ENCODE peak calls at places on chromosomes 7 and 10, in six cellular contexts. S, P, A, E, J and F are unnamed samples.

GRCh38 chr7:518630-519428 is 817 bp downstream of the PDGFA start:
- DNase-seq in A (peak), J (no peak), P (peak), S (peak), E (peak), F (peak)

GRCh38 chr7:116683786-116684185 is 11.8 kb downstream of the MET start:
- DNase-seq in P (no peak), J (no peak), S (no peak), A (peak), E (no peak), F (no peak)

GRCh38 chr10:68792115-68792514 is 35.2 kb upstream of the STOX1 start:
- DNase-seq in S (no peak), E (no peak), A (no peak), P (no peak), J (no peak), F (no peak)

GRCh38 chr10:125633517-125633999 is 49.4 kb downstream of the TEX36 start:
- DNase-seq in P (no peak), E (no peak), A (no peak), S (no peak), J (no peak), F (no peak)

GRCh38 chr7:95190515-95190914 is 133.8 kb downstream of the PON1 start:
- DNase-seq in A (no peak), S (no peak), P (no peak), E (no peak), J (no peak), F (no peak)

GRCh38 chr7:158103378-158103777 is 484.2 kb downstream of the PTPRN2 start:
- DNase-seq in A (no peak), P (no peak), S (no peak), J (no peak), E (no peak), F (no peak)

GRCh38 chr7:22713463-22713862 is 13.5 kb upstream of the IL6 start:
- DNase-seq in P (no peak), S (no peak), E (no peak), A (no peak), J (no peak), F (no peak)

GRCh38 chr10:98417973-98418372 is 3.0 kb upstream of the PYROXD2 start:
- DNase-seq in J (no peak), E (no peak), S (no peak), A (no peak), P (no peak), F (no peak)

GRCh38 chr10:43204394-43204942 is 62.4 kb downstream of the RASGEF1A start:
- DNase-seq in P (no peak), A (no peak), S (no peak), J (no peak), E (no peak), F (peak)

GRCh38 chr7:137771273-137771672 is 75.5 kb downstream of the DGKI start:
- DNase-seq in E (no peak), A (no peak), S (no peak), P (no peak), J (no peak), F (no peak)

GRCh38 chr7:37920619-37921339 is at the start of gene EPDR1:
- DNase-seq in E (peak), P (peak), S (peak), A (peak), J (no peak), F (peak)

GRCh38 chr10:79241990-79242619 is 105.2 kb upstream of the PPIF start:
- DNase-seq in A (peak), P (peak), J (peak), E (peak), S (peak), F (no peak)

GRCh38 chr10:133327651-133328357 is 8.9 kb downstream of the CALY start:
- DNase-seq in S (no peak), J (no peak), A (no peak), P (no peak), E (no peak), F (no peak)

GRCh38 chr10:133325761-133326463 is 10.8 kb downstream of the CALY start:
- DNase-seq in J (no peak), S (no peak), P (peak), E (no peak), A (no peak), F (no peak)

GRCh38 chr10:133326745-133327650 is 9.7 kb downstream of the CALY start:
- DNase-seq in P (no peak), S (peak), E (no peak), J (no peak), A (no peak), F (no peak)

GRCh38 chr10:133324857-133325260 is 11.8 kb downstream of the CALY start:
- DNase-seq in E (no peak), A (no peak), P (peak), J (no peak), S (no peak), F (no peak)

DNA sequence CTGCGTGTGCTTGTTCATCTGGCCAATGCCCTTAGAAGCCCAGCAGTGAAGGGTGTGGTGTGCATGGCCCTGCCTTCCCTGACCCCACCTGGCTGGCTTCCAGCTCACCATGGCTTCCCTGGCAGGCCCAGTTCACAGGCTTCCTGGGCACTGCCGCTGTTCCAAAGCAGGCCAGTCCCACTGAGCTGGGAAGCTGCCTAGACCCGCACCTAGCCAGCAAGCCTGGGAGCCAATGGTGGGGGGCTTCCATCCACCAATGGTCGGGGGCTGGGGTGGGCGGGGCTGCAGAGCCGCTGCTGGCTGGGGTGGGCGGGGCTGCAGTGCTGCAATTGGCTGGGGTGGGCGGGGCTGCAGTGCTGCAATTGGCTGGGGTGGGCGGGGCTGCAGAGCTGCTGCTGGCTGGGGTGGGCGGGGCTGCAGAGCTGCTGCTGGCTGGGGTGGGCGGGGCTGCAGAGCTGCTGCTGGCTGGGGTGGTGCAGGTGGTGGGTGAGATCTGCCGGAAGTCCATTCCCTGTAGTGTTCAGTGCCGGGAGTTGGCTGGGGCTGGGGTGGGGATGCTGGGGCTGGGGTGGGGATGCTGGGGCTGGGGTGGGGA is 12.4 kb downstream of the CALY start:
- DNase-seq in S (peak), P (peak), E (peak), A (no peak), J (peak), F (no peak)
- H3K4me3 ChIP-seq in S (no peak), P (peak), E (no peak), A (no peak), J (no peak), F (no peak)

GRCh38 chr10:133325392-133325760 is 11.3 kb downstream of the CALY start:
- DNase-seq in E (no peak), J (no peak), P (peak), A (no peak), S (no peak), F (no peak)
- H3K4me3 ChIP-seq in E (no peak), J (peak), P (peak), A (no peak), S (no peak), F (no peak)

GRCh38 chr7:131552053-131552452 is 4.4 kb downstream of the PODXL start:
- DNase-seq in J (no peak), A (no peak), P (no peak), E (no peak), S (no peak), F (no peak)
- H3K4me3 ChIP-seq in J (no peak), A (no peak), P (no peak), E (no peak), S (no peak), F (no peak)

GRCh38 chr10:46077616-46078268 is 31.7 kb upstream of the MSMB start:
- DNase-seq in P (no peak), A (no peak), J (no peak), S (no peak), E (no peak), F (no peak)

GRCh38 chr10:46074547-46074946 is 28.5 kb upstream of the MSMB start:
- DNase-seq in E (no peak), A (no peak), P (no peak), S (no peak), J (no peak), F (no peak)

GRCh38 chr10:46079831-46080585 is 33.9 kb upstream of the MSMB start:
- DNase-seq in A (no peak), P (no peak), S (no peak), E (no peak), J (no peak), F (no peak)

GRCh38 chr10:46075869-46076268 is 29.8 kb upstream of the MSMB start:
- DNase-seq in P (no peak), A (no peak), E (no peak), J (no peak), S (no peak), F (no peak)

GRCh38 chr10:46077141-46077554 is 31.1 kb upstream of the MSMB start:
- DNase-seq in P (no peak), A (no peak), S (no peak), E (no peak), J (no peak), F (no peak)
- H3K4me3 ChIP-seq in P (no peak), A (no peak), S (no peak), E (no peak), J (peak), F (no peak)

DNA sequence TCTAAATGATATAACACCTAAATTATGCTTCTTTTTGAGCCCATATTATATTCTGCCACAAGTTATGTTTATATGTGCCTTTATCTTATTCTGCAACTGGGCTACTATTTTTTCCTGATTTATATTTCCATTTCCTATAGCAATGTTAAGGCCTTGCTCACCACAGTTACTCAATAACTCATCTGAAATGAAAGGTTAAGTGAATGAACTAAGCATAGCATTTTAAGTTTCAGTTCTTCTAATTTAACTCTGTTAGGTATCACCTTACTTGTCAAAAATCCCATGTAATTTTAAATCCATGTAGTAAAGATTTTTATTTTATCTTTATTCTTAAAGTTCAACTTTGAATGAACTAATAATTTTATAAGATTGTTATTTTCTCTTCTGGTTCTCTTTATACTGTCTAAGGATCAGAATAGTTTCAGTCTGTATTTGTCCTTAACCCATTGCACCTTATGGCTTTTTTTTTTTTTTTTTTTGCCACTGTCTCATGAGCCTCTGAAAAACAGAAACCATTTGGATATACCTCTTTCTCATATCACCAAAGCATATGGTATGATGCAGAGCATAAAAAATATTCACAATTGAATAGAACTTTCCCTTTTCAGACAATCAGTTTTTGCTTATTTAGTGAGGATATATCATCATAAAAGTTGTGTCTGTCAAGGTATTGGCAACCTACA is 301.8 kb upstream of the ZWINT start:
- DNase-seq in E (no peak), P (no peak), J (no peak), A (peak), S (no peak), F (no peak)
- H3K4me3 ChIP-seq in E (no peak), P (no peak), J (no peak), A (no peak), S (no peak), F (no peak)

DNA sequence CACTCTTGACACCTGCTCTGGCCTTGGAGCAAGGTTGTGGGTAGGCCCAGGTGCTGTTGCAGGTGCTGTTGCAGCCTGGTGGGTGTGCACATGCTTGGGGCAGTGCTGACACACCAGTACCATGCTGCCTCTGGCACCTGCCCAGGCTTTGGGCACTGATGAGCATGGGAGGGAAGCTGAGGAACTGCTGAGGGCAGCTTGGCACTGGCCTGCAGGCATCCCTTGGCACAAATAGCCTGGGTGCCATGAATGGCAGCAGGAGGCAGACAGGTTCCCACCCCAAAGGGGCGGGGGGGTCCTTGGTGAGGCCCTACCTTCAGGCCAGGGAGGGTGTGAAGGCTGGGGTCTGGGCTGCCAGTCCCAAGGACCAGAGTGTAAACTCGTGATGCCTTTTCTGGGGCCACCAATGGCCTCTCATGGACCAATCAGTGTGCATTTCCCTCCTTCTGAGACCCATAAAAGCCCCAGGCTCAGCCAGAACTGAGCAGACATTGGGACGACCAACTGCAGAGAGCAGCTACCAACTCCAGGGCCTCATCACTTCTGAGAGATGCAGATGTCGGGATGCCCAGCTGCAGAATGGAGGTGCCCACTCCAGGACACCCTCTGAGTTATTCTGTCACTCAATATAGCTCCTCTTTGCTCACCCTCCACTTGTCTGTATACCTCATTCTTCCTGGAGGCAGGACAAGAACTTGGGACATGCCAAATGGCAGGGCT is 547.4 kb downstream of the ZWINT start:
- DNase-seq in P (no peak), A (no peak), J (no peak), S (no peak), E (no peak), F (no peak)
- H3K4me3 ChIP-seq in P (no peak), A (no peak), J (no peak), S (no peak), E (no peak), F (no peak)

GRCh38 chr10:24965051-24965450 is 12.6 kb upstream of the PRTFDC1 start:
- DNase-seq in J (no peak), E (no peak), S (no peak), A (no peak), P (no peak), F (no peak)

GRCh38 chr10:24969732-24970330 is 17.4 kb upstream of the PRTFDC1 start:
- DNase-seq in P (no peak), S (no peak), E (no peak), A (no peak), J (no peak), F (no peak)

GRCh38 chr10:24963646-24964045 is 11.2 kb upstream of the PRTFDC1 start:
- DNase-seq in P (peak), E (no peak), S (no peak), J (no peak), A (no peak), F (no peak)

GRCh38 chr10:24968349-24968748 is 15.9 kb upstream of the PRTFDC1 start:
- DNase-seq in P (no peak), A (no peak), J (no peak), S (no peak), E (no peak), F (no peak)

DNA sequence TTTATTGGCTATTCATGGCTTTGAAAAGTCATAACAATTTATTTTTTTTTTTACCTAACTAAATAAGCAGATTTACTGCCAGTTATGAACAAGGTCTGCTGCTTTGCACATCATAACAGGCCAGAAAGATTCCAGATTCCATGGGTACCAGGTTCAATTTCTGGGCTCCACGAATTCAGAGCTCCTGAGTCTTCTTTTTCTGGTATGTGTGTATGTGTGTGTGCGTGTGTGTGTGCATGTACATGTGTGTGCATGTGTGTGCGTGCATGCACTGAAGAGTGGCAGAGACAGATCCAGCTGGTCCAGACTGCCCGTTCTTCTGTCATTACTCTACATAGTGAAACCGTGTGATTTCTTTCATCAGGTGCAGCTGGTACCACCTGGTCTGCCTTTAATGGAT is 14.6 kb upstream of the PRTFDC1 start:
- DNase-seq in A (no peak), J (no peak), E (no peak), S (no peak), P (no peak), F (no peak)
- H3K4me3 ChIP-seq in A (no peak), J (no peak), E (no peak), S (no peak), P (no peak), F (no peak)

GRCh38 chr10:129605986-129606518 is 139.0 kb downstream of the MGMT start:
- DNase-seq in J (no peak), P (no peak), S (no peak), A (peak), E (no peak), F (no peak)

GRCh38 chr10:129607607-129608006 is 140.6 kb downstream of the MGMT start:
- DNase-seq in J (no peak), S (no peak), A (no peak), P (no peak), E (no peak), F (no peak)

GRCh38 chr10:129604333-129605032 is 137.4 kb downstream of the MGMT start:
- DNase-seq in P (no peak), A (peak), S (no peak), J (no peak), E (no peak), F (no peak)

GRCh38 chr10:129602938-129603520 is 136.0 kb downstream of the MGMT start:
- DNase-seq in A (no peak), E (no peak), P (no peak), S (no peak), J (no peak), F (no peak)

DNA sequence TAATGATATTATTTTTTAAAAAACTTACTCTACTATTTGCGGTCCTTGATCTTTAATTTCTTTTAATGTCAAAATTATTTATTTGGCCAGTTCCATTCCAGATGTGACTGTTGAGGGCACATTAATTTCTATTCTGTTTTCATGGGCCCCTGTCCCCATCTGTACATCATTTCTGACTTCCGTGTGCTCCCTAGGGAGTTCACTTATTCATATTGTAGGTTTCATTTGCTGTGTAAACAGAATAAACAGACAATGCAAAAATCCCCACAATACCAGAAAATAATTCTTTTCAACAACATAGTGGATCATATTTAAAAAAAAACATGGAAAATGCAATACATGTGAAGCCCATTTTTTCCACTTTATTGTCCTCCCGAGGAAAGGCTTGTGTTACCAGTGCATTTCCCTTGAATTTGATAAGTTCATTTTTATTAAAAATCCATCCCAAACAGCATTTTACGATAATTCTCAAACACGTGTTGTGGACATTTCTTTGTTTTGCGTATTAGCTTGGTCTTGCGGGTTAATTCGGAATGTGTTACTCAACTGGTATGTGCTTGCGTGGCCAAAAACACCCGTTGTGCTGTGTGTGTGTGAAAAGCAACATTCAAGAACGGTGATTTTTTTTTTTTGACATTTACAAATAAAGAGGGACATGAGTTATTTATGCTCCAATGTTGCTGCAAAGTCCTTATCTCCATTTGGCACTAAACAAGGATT is 138.4 kb downstream of the MGMT start:
- DNase-seq in P (no peak), J (no peak), E (no peak), A (no peak), S (no peak), F (no peak)
- H3K4me3 ChIP-seq in P (no peak), J (no peak), E (no peak), A (peak), S (no peak), F (no peak)

DNA sequence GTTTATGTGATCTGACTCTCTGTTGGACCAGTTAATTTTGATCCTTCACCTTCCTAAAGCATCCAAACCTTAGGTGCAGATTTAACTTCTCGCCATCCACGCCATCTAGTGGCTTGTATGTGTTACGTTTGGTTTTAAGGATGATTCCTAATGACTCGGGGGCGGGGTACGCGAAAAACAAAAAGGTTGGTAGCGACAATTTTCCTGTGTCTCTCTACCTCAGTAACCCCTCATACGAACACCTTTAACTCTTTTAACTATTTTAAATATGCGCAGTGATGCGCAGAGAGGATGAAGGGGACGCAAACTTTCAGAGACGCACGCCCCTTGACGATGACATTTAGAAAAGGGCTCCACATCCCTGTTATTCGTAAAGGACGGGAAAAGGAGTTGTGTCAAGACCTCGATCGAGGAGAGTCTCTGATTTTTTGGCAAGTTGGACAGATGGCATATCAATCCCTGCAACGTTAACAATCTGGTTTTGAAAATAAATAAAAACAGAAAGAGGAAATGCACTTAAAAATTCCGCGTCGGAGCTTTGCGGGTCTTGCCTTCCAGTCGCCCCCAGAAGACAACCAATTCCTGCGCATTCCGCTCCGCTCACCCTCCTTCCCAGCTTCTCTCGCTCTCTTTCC is 597 bp upstream of the KCND2 start:
- DNase-seq in A (peak), P (peak), E (no peak), S (peak), J (no peak), F (peak)
- H3K4me3 ChIP-seq in A (peak), P (peak), E (peak), S (peak), J (no peak), F (no peak)